ENCODE peak calls at places on chromosomes 1 and 21, in five cellular contexts. U, F, K, Y and J are unnamed samples.

GRCh38 chr1:94773296-94773809 is 46.8 kb upstream of the SLC44A3 start:
- DNase-seq in U (no peak), F (no peak), K (no peak), Y (no peak), J (no peak)

GRCh38 chr1:30196457-30196856 is 526.9 kb downstream of the MATN1 start:
- DNase-seq in U (no peak), F (no peak), K (no peak), Y (no peak), J (no peak)

GRCh38 chr1:184615301-184615700 is 139.4 kb downstream of the EDEM3 start:
- DNase-seq in U (no peak), F (no peak), K (no peak), Y (no peak), J (no peak)

GRCh38 chr1:8687053-8687452 is 130.4 kb downstream of the RERE start:
- DNase-seq in U (no peak), F (no peak), K (no peak), Y (no peak), J (no peak)

GRCh38 chr1:155981266-155982088 is 3.1 kb upstream of the ARHGEF2 start:
- DNase-seq in U (peak), F (no peak), K (no peak), Y (peak), J (no peak)

GRCh38 chr21:44869860-44870747 is 3.4 kb downstream of the PTTG1IP start:
- DNase-seq in U (peak), F (no peak), K (peak), Y (no peak), J (peak)

GRCh38 chr1:46533179-46533864 is 18.1 kb downstream of the KNCN start:
- DNase-seq in U (no peak), F (peak), K (no peak), Y (peak), J (peak)

GRCh38 chr1:7313081-7313546 is 458.0 kb upstream of the VAMP3 start:
- DNase-seq in U (no peak), F (no peak), K (no peak), Y (no peak), J (peak)

GRCh38 chr1:246329900-246330299 is 177.2 kb downstream of the SMYD3 start:
- DNase-seq in U (no peak), F (no peak), K (no peak), Y (no peak), J (no peak)

GRCh38 chr1:193103759-193104495 is 1.3 kb downstream of the GLRX2 start:
- DNase-seq in U (no peak), F (no peak), K (no peak), Y (no peak), J (peak)

GRCh38 chr1:164558461-164559341 is at the start of gene PBX1:
- DNase-seq in U (no peak), F (peak), K (peak), Y (peak), J (peak)